ENCODE peak calls at places on chromosomes 7 and 10, in eight cellular contexts. B, A, E, F, G, L, H and I are unnamed samples.

GRCh38 chr7:29077854-29078253 is 68.5 kb downstream of the CPVL start:
- DNase-seq in B (no peak), A (no peak), E (no peak), F (no peak), G (no peak), L (no peak), H (no peak), I (no peak)

GRCh38 chr7:98483276-98483963 is 82.5 kb upstream of the BAIAP2L1 start:
- DNase-seq in B (no peak), A (no peak), E (no peak), F (no peak), G (no peak), L (no peak), H (no peak), I (no peak)

GRCh38 chr7:38796636-38797501 is 112.1 kb downstream of the VPS41 start:
- DNase-seq in B (peak; percentile 46), A (peak; percentile 15), E (peak; percentile 52), F (peak; percentile 32), G (no peak), L (peak; percentile 63), H (peak; percentile 26), I (peak; percentile 75)

GRCh38 chr10:69180525-69181204 is 631 bp downstream of the SUPV3L1 start:
- DNase-seq in B (no peak), A (no peak), E (peak; percentile 18), F (no peak), G (no peak), L (no peak), H (no peak), I (no peak)

GRCh38 chr7:149355390-149356048 is 93.5 kb downstream of the ZNF783 start:
- DNase-seq in B (peak; percentile 95), A (no peak), E (no peak), F (no peak), G (no peak), L (peak; percentile 4), H (no peak), I (peak; percentile 88)

GRCh38 chr10:62278461-62278910 is 9.8 kb upstream of the RTKN2 start:
- DNase-seq in B (peak; percentile 59), A (no peak), E (no peak), F (no peak), G (no peak), L (no peak), H (no peak), I (no peak)

GRCh38 chr10:68330852-68331454 is 911 bp upstream of the HNRNPH3 start:
- DNase-seq in B (no peak), A (no peak), E (peak; percentile 46), F (peak; percentile 35), G (no peak), L (no peak), H (peak; percentile 11), I (peak; percentile 53)

GRCh38 chr10:69500864-69501468 is 49.7 kb downstream of the TSPAN15 start:
- DNase-seq in B (no peak), A (no peak), E (no peak), F (no peak), G (no peak), L (no peak), H (no peak), I (peak; percentile 20)

GRCh38 chr7:132225216-132226030 is 350.8 kb downstream of the PLXNA4 start:
- DNase-seq in B (no peak), A (no peak), E (peak; percentile 65), F (peak; percentile 29), G (no peak), L (no peak), H (no peak), I (no peak)

GRCh38 chr7:457814-458510 is 61.7 kb downstream of the PDGFA start:
- DNase-seq in B (no peak), A (no peak), E (no peak), F (no peak), G (peak; percentile 80), L (no peak), H (no peak), I (no peak)

GRCh38 chr10:124830445-124830844 is 28.8 kb downstream of the ABRAXAS2 start:
- DNase-seq in B (no peak), A (no peak), E (no peak), F (no peak), G (no peak), L (no peak), H (no peak), I (no peak)

GRCh38 chr10:16116404-16117304 is 256.3 kb upstream of the MINDY3 start:
- DNase-seq in B (no peak), A (peak; percentile 3), E (no peak), F (no peak), G (no peak), L (peak; percentile 41), H (no peak), I (peak; percentile 59)

GRCh38 chr7:1546909-1547776 is 8.9 kb downstream of the TMEM184A start:
- DNase-seq in B (no peak), A (no peak), E (no peak), F (no peak), G (peak; percentile 77), L (no peak), H (no peak), I (no peak)

GRCh38 chr10:47402681-47403301 is 18.7 kb upstream of the ZNF488 start:
- DNase-seq in B (peak; percentile 88), A (no peak), E (peak; percentile 33), F (peak; percentile 70), G (no peak), L (peak; percentile 16), H (no peak), I (peak; percentile 93)

GRCh38 chr7:92698237-92698841 is 108.1 kb upstream of the FAM133B start:
- DNase-seq in B (no peak), A (no peak), E (peak; percentile 56), F (peak; percentile 60), G (no peak), L (no peak), H (no peak), I (no peak)

GRCh38 chr7:114413741-114414140 is 874 bp upstream of the FOXP2 start:
- DNase-seq in B (no peak), A (no peak), E (no peak), F (no peak), G (no peak), L (no peak), H (no peak), I (no peak)

GRCh38 chr7:125279956-125280355 is 350.3 kb upstream of the POT1 start:
- DNase-seq in B (no peak), A (no peak), E (no peak), F (no peak), G (no peak), L (no peak), H (no peak), I (no peak)

GRCh38 chr7:122311280-122311679 is 6.7 kb upstream of the FEZF1 start:
- DNase-seq in B (no peak), A (no peak), E (no peak), F (no peak), G (no peak), L (no peak), H (no peak), I (peak; percentile 77)
- H3K27me3 ChIP-seq in B (no peaks in the 10 kb centered on the region), A (peaks cover 16% of the 10 kb centered on the region), E (peaks cover 99% of the 10 kb centered on the region), F (peaks cover 100% of the 10 kb centered on the region), G (peaks cover 26% of the 10 kb centered on the region), L (peaks cover 100% of the 10 kb centered on the region), H (peaks cover 96% of the 10 kb centered on the region), I (peaks cover 100% of the 10 kb centered on the region)

GRCh38 chr7:130994378-130995115 is 260.5 kb upstream of the KLF14 start:
- DNase-seq in B (no peak), A (no peak), E (peak; percentile 61), F (peak; percentile 48), G (no peak), L (no peak), H (no peak), I (peak; percentile 53)
- H3K27ac ChIP-seq in B (no peak overlapping the region), A (peak overlapping the region; percentile 30), E (peak overlapping the region; percentile 94), F (peak overlapping the region; percentile 71), G (peak overlapping the region; percentile 47), L (no peak overlapping the region), H (peak overlapping the region; percentile 19), I (no peak overlapping the region)

GRCh38 chr7:26854932-26855331 is 9.5 kb downstream of the SKAP2 start:
- DNase-seq in B (no peak), A (no peak), E (no peak), F (no peak), G (no peak), L (no peak), H (no peak), I (no peak)
- H3K27me3 ChIP-seq in B (no peaks in the 10 kb centered on the region), A (no peaks in the 10 kb centered on the region), E (no peaks in the 10 kb centered on the region), F (peaks cover 80% of the 10 kb centered on the region), G (no peaks in the 10 kb centered on the region), L (peaks cover 98% of the 10 kb centered on the region), H (peaks cover 47% of the 10 kb centered on the region), I (peaks cover 74% of the 10 kb centered on the region)

DNA sequence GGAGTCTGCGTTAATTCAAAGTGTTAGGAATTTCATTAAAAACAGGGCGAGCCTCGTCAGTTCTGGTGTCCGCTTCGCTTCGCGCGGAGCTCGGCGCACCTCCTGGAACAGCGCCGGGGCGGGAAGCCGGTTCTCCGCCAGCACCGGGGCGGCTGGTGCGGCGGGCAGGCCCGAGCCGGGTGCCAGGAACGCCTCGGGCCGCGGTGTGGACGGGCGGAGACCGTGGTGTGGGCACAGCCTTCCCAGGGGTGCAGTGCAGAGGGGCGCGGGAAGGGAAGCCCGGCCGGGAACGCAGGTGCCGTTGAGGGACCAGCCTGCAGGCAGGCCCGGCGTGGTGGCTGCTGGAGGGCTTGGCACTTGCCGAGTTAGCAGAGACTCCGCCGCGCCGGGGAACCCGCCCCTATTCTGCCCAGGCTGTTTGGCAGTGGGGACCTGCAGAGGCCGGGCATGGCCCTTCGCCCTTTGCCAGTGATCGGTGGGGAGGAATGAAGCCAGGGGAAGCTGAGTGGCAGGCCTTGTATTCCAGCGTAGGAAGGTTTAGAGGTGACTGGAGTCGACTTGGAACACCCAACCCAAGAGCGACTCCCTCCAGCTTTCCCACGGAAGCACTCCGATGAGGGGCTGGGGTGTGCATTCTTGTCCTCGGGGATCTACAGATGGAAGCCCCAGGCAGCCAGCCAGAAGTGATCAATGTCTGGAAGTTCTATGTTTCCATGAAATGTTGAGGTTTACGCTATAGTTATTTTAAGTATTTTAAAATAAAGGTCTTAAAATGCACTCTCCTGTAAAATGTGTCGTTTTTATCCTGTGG is 929 bp upstream of the RHEB start:
- DNase-seq in B (peak; percentile 57), A (no peak), E (peak; percentile 50), F (peak; percentile 65), G (peak; percentile 92), L (no peak), H (peak; percentile 18), I (no peak)
- H3K27ac ChIP-seq in B (peak overlapping the region; percentile 94), A (peak overlapping the region; percentile 73), E (peak overlapping the region; percentile 98), F (peak overlapping the region; percentile 98), G (peak overlapping the region; percentile 92), L (peak overlapping the region; percentile 99), H (peak overlapping the region; percentile 8), I (peak overlapping the region; percentile 47)

GRCh38 chr7:130883928-130884327 is 149.9 kb upstream of the KLF14 start:
- DNase-seq in B (no peak), A (no peak), E (no peak), F (no peak), G (no peak), L (no peak), H (no peak), I (no peak)

GRCh38 chr7:130882396-130882795 is 148.4 kb upstream of the KLF14 start:
- DNase-seq in B (no peak), A (no peak), E (no peak), F (no peak), G (no peak), L (no peak), H (no peak), I (no peak)

GRCh38 chr7:130886438-130887135 is 152.6 kb upstream of the KLF14 start:
- DNase-seq in B (no peak), A (no peak), E (no peak), F (no peak), G (no peak), L (no peak), H (no peak), I (no peak)

GRCh38 chr7:130887182-130888016 is 153.4 kb upstream of the KLF14 start:
- DNase-seq in B (peak; percentile 90), A (no peak), E (no peak), F (no peak), G (no peak), L (no peak), H (no peak), I (no peak)

GRCh38 chr7:130884437-130885417 is 150.7 kb upstream of the KLF14 start:
- DNase-seq in B (peak; percentile 61), A (no peak), E (peak; percentile 51), F (no peak), G (no peak), L (no peak), H (no peak), I (no peak)
- H3K27me3 ChIP-seq in B (no peaks in the 10 kb centered on the region), A (no peaks in the 10 kb centered on the region), E (no peaks in the 10 kb centered on the region), F (no peaks in the 10 kb centered on the region), G (no peaks in the 10 kb centered on the region), L (no peaks in the 10 kb centered on the region), H (no peaks in the 10 kb centered on the region), I (no peaks in the 10 kb centered on the region)